ENCODE peak calls at places on chromosome 9, in eight cellular contexts. One of them, this sample, is unnamed.

GRCh38 chr9:115733736-115734135 is 419.9 kb upstream of the PAPPA start:
- DNase-seq in HCT116: no peak
- DNase-seq in psoas muscle: no peak
- DNase-seq in CD4-positive, alpha-beta T cell: no peak
- DNase-seq in IMR-90: no peak
- DNase-seq in brain microvascular endothelial cell: no peak
- DNase-seq in left ventricle myocardium inferior: no peak
- DNase-seq in cardiac muscle cell: peak; percentile 35
- DNase-seq in this sample: no peak

GRCh38 chr9:134492281-134492691 is 149.3 kb upstream of the COL5A1 start:
- DNase-seq in HCT116: no peak
- DNase-seq in psoas muscle: no peak
- DNase-seq in CD4-positive, alpha-beta T cell: no peak
- DNase-seq in IMR-90: peak; percentile 91
- DNase-seq in brain microvascular endothelial cell: peak; percentile 23
- DNase-seq in left ventricle myocardium inferior: peak; percentile 69
- DNase-seq in cardiac muscle cell: peak; percentile 98
- DNase-seq in this sample: no peak

GRCh38 chr9:120104771-120105170 is 475.2 kb downstream of the CDK5RAP2 start:
- DNase-seq in HCT116: no peak
- DNase-seq in psoas muscle: no peak
- DNase-seq in CD4-positive, alpha-beta T cell: no peak
- DNase-seq in IMR-90: no peak
- DNase-seq in brain microvascular endothelial cell: no peak
- DNase-seq in left ventricle myocardium inferior: no peak
- DNase-seq in cardiac muscle cell: no peak
- DNase-seq in this sample: no peak

GRCh38 chr9:110650261-110650660 is 18.3 kb upstream of the MUSK start:
- DNase-seq in HCT116: no peak
- DNase-seq in psoas muscle: no peak
- DNase-seq in CD4-positive, alpha-beta T cell: no peak
- DNase-seq in IMR-90: peak; percentile 93
- DNase-seq in brain microvascular endothelial cell: peak; percentile 45
- DNase-seq in left ventricle myocardium inferior: no peak
- DNase-seq in cardiac muscle cell: peak; percentile 18
- DNase-seq in this sample: no peak

GRCh38 chr9:84404095-84404686 is 63.6 kb upstream of the SLC28A3 start:
- DNase-seq in HCT116: peak; percentile 8
- DNase-seq in psoas muscle: no peak
- DNase-seq in CD4-positive, alpha-beta T cell: no peak
- DNase-seq in IMR-90: no peak
- DNase-seq in brain microvascular endothelial cell: no peak
- DNase-seq in left ventricle myocardium inferior: no peak
- DNase-seq in cardiac muscle cell: peak; percentile 30
- DNase-seq in this sample: no peak

GRCh38 chr9:114855488-114855887 is 49.6 kb upstream of the TNFSF15 start:
- DNase-seq in HCT116: no peak
- DNase-seq in psoas muscle: no peak
- DNase-seq in CD4-positive, alpha-beta T cell: no peak
- DNase-seq in IMR-90: peak; percentile 12
- DNase-seq in brain microvascular endothelial cell: no peak
- DNase-seq in left ventricle myocardium inferior: no peak
- DNase-seq in cardiac muscle cell: peak; percentile 23
- DNase-seq in this sample: no peak

GRCh38 chr9:2427016-2427891 is 194.3 kb upstream of the VLDLR start:
- DNase-seq in HCT116: no peak
- DNase-seq in psoas muscle: no peak
- DNase-seq in CD4-positive, alpha-beta T cell: no peak
- DNase-seq in IMR-90: no peak
- DNase-seq in brain microvascular endothelial cell: no peak
- DNase-seq in left ventricle myocardium inferior: peak; percentile 56
- DNase-seq in cardiac muscle cell: no peak
- DNase-seq in this sample: no peak

GRCh38 chr9:116137581-116137980 is 16.0 kb upstream of the PAPPA start:
- DNase-seq in HCT116: no peak
- DNase-seq in psoas muscle: no peak
- DNase-seq in CD4-positive, alpha-beta T cell: no peak
- DNase-seq in IMR-90: no peak
- DNase-seq in brain microvascular endothelial cell: no peak
- DNase-seq in left ventricle myocardium inferior: no peak
- DNase-seq in cardiac muscle cell: no peak
- DNase-seq in this sample: no peak

GRCh38 chr9:13023498-13023897 is 248.7 kb downstream of the LURAP1L start:
- DNase-seq in HCT116: no peak
- DNase-seq in psoas muscle: no peak
- DNase-seq in CD4-positive, alpha-beta T cell: no peak
- DNase-seq in IMR-90: peak; percentile 2
- DNase-seq in brain microvascular endothelial cell: peak; percentile 34
- DNase-seq in left ventricle myocardium inferior: no peak
- DNase-seq in cardiac muscle cell: no peak
- DNase-seq in this sample: peak; percentile 80

GRCh38 chr9:99353408-99353807 is 131.3 kb downstream of the SEC61B start:
- DNase-seq in HCT116: no peak
- DNase-seq in psoas muscle: no peak
- DNase-seq in CD4-positive, alpha-beta T cell: no peak
- DNase-seq in IMR-90: peak; percentile 98
- DNase-seq in brain microvascular endothelial cell: peak; percentile 90
- DNase-seq in left ventricle myocardium inferior: no peak
- DNase-seq in cardiac muscle cell: peak; percentile 91
- DNase-seq in this sample: no peak

GRCh38 chr9:7394007-7394774 is 405.4 kb downstream of the DMAC1 start:
- DNase-seq in HCT116: no peak
- DNase-seq in psoas muscle: no peak
- DNase-seq in CD4-positive, alpha-beta T cell: no peak
- DNase-seq in IMR-90: no peak
- DNase-seq in brain microvascular endothelial cell: no peak
- DNase-seq in left ventricle myocardium inferior: no peak
- DNase-seq in cardiac muscle cell: no peak
- DNase-seq in this sample: no peak

GRCh38 chr9:110650991-110651411 is 17.6 kb upstream of the MUSK start:
- DNase-seq in HCT116: no peak
- DNase-seq in psoas muscle: no peak
- DNase-seq in CD4-positive, alpha-beta T cell: no peak
- DNase-seq in IMR-90: peak; percentile 99
- DNase-seq in brain microvascular endothelial cell: peak; percentile 92
- DNase-seq in left ventricle myocardium inferior: no peak
- DNase-seq in cardiac muscle cell: peak; percentile 79
- DNase-seq in this sample: no peak

DNA sequence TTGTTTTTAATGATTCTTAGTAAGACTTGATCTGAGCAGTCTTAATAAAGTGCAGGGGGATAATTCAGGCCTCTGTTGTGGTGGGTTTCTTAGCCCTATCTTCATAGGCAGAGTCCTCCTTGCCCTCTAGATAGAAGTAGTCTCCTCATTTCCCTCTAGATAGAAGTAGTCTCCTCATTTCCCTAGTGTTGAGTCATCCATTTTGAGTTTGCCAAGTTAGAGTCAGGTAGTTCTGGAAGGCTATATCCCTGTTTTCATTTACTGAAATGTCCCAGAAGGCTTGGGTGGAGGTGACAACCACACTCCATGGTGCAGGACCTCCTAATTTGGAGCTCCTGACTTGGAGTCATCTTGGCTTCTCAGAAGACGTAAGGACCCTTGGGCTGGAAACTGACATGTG is 384.6 kb downstream of the MLLT3 start:
- DNase-seq in HCT116: no peak
- DNase-seq in psoas muscle: no peak
- DNase-seq in CD4-positive, alpha-beta T cell: no peak
- DNase-seq in IMR-90: no peak
- DNase-seq in brain microvascular endothelial cell: no peak
- DNase-seq in left ventricle myocardium inferior: no peak
- DNase-seq in cardiac muscle cell: no peak
- DNase-seq in this sample: no peak
- H3K27ac ChIP-seq in HCT116: no peak overlapping the region
- H3K27ac ChIP-seq in psoas muscle: no peak overlapping the region
- H3K27ac ChIP-seq in CD4-positive, alpha-beta T cell: no peak overlapping the region
- H3K27ac ChIP-seq in IMR-90: no peak overlapping the region
- H3K27ac ChIP-seq in brain microvascular endothelial cell: no peak overlapping the region
- H3K27ac ChIP-seq in left ventricle myocardium inferior: no peak overlapping the region
- H3K27ac ChIP-seq in cardiac muscle cell: no peak overlapping the region
- H3K27ac ChIP-seq in this sample: peak overlapping the region; percentile 30

GRCh38 chr9:86660146-86660545 is 287.2 kb downstream of the GAS1 start:
- DNase-seq in HCT116: no peak
- DNase-seq in psoas muscle: no peak
- DNase-seq in CD4-positive, alpha-beta T cell: no peak
- DNase-seq in IMR-90: peak; percentile 94
- DNase-seq in brain microvascular endothelial cell: peak; percentile 80
- DNase-seq in left ventricle myocardium inferior: no peak
- DNase-seq in cardiac muscle cell: peak; percentile 78
- DNase-seq in this sample: peak; percentile 78

GRCh38 chr9:86655147-86655546 is 292.2 kb downstream of the GAS1 start:
- DNase-seq in HCT116: no peak
- DNase-seq in psoas muscle: no peak
- DNase-seq in CD4-positive, alpha-beta T cell: no peak
- DNase-seq in IMR-90: peak; percentile 19
- DNase-seq in brain microvascular endothelial cell: peak; percentile 35
- DNase-seq in left ventricle myocardium inferior: no peak
- DNase-seq in cardiac muscle cell: peak; percentile 35
- DNase-seq in this sample: no peak

GRCh38 chr9:86662890-86663468 is 284.3 kb downstream of the GAS1 start:
- DNase-seq in HCT116: no peak
- DNase-seq in psoas muscle: no peak
- DNase-seq in CD4-positive, alpha-beta T cell: no peak
- DNase-seq in IMR-90: no peak
- DNase-seq in brain microvascular endothelial cell: no peak
- DNase-seq in left ventricle myocardium inferior: no peak
- DNase-seq in cardiac muscle cell: no peak
- DNase-seq in this sample: no peak

GRCh38 chr9:86663905-86664304 is 283.4 kb downstream of the GAS1 start:
- DNase-seq in HCT116: no peak
- DNase-seq in psoas muscle: no peak
- DNase-seq in CD4-positive, alpha-beta T cell: no peak
- DNase-seq in IMR-90: no peak
- DNase-seq in brain microvascular endothelial cell: no peak
- DNase-seq in left ventricle myocardium inferior: no peak
- DNase-seq in cardiac muscle cell: no peak
- DNase-seq in this sample: no peak

DNA sequence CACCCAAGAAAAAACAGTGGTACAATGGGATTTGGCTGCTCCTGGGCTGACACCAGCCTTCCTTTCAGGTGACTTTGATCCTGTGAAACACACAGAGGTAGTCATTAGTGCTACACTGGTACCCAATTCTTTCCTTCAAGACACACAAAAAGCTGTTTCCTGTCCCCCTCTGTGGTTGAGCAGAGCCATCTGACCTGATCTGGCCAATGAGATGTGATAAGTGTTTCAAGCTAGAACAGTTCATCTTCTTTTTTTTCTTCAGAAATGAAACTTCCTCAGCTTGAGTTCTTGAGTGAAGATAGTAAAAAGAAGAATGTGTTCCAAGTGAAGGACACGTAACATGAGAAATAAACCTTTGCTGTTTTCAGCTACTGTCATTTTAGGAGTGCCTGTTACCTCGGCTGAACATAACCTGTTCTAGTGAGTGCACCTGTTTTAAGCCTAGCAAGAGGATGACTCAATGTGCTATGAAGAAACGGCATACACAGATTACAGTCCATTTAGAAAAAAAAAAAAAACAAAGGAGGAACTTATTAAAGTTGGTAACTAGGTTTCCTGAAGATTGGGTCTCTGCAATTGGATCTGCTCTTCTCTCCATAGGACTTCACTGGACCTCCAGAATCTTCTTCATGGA is 287.8 kb downstream of the GAS1 start:
- DNase-seq in HCT116: no peak
- DNase-seq in psoas muscle: no peak
- DNase-seq in CD4-positive, alpha-beta T cell: no peak
- DNase-seq in IMR-90: peak; percentile 19
- DNase-seq in brain microvascular endothelial cell: no peak
- DNase-seq in left ventricle myocardium inferior: no peak
- DNase-seq in cardiac muscle cell: no peak
- DNase-seq in this sample: no peak
- TF ChIP-seq CTCF in HCT116: no peak
- TF ChIP-seq CTCF in psoas muscle: no peak
- TF ChIP-seq CTCF in CD4-positive, alpha-beta T cell: no peak
- TF ChIP-seq CTCF in IMR-90: no peak
- TF ChIP-seq CTCF in brain microvascular endothelial cell: no peak
- TF ChIP-seq CTCF in left ventricle myocardium inferior: no peak
- TF ChIP-seq CTCF in cardiac muscle cell: no peak
- TF ChIP-seq CTCF in this sample: no peak

GRCh38 chr9:109315889-109316640 is 4.8 kb downstream of the EPB41L4B start:
- DNase-seq in HCT116: peak; percentile 92
- DNase-seq in psoas muscle: peak; percentile 90
- DNase-seq in CD4-positive, alpha-beta T cell: no peak
- DNase-seq in IMR-90: peak; percentile 18
- DNase-seq in brain microvascular endothelial cell: no peak
- DNase-seq in left ventricle myocardium inferior: peak; percentile 75
- DNase-seq in cardiac muscle cell: peak; percentile 53
- DNase-seq in this sample: peak; percentile 86

GRCh38 chr9:109317311-109317978 is 3.4 kb downstream of the EPB41L4B start:
- DNase-seq in HCT116: no peak
- DNase-seq in psoas muscle: no peak
- DNase-seq in CD4-positive, alpha-beta T cell: no peak
- DNase-seq in IMR-90: no peak
- DNase-seq in brain microvascular endothelial cell: no peak
- DNase-seq in left ventricle myocardium inferior: no peak
- DNase-seq in cardiac muscle cell: no peak
- DNase-seq in this sample: no peak

GRCh38 chr9:109314011-109314531 is 6.8 kb downstream of the EPB41L4B start:
- DNase-seq in HCT116: no peak
- DNase-seq in psoas muscle: no peak
- DNase-seq in CD4-positive, alpha-beta T cell: no peak
- DNase-seq in IMR-90: no peak
- DNase-seq in brain microvascular endothelial cell: no peak
- DNase-seq in left ventricle myocardium inferior: no peak
- DNase-seq in cardiac muscle cell: no peak
- DNase-seq in this sample: no peak

GRCh38 chr9:109313351-109313750 is 7.5 kb downstream of the EPB41L4B start:
- DNase-seq in HCT116: no peak
- DNase-seq in psoas muscle: no peak
- DNase-seq in CD4-positive, alpha-beta T cell: no peak
- DNase-seq in IMR-90: no peak
- DNase-seq in brain microvascular endothelial cell: no peak
- DNase-seq in left ventricle myocardium inferior: no peak
- DNase-seq in cardiac muscle cell: no peak
- DNase-seq in this sample: no peak

DNA sequence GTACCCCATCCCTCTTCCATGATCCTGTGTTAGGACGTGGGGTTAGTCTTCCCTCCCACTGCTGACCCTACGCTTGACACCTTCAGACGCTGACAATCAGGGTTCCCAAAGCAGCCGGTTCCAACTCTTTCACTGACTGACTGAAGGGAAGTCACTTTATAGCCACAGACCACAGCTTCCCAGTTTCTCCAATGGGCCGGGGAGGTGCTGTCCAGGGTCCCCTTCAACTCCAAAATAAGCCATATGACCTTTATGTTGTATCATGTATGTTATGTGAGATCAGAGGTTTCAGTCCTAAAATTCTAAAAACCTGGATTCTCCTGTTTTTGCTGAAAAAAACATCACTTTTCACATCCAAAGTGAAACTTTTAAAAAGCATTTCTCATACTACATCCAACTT is 5.4 kb downstream of the EPB41L4B start:
- DNase-seq in HCT116: no peak
- DNase-seq in psoas muscle: no peak
- DNase-seq in CD4-positive, alpha-beta T cell: no peak
- DNase-seq in IMR-90: no peak
- DNase-seq in brain microvascular endothelial cell: no peak
- DNase-seq in left ventricle myocardium inferior: no peak
- DNase-seq in cardiac muscle cell: no peak
- DNase-seq in this sample: no peak
- H3K27ac ChIP-seq in HCT116: no peak overlapping the region
- H3K27ac ChIP-seq in psoas muscle: no peak overlapping the region
- H3K27ac ChIP-seq in CD4-positive, alpha-beta T cell: no peak overlapping the region
- H3K27ac ChIP-seq in IMR-90: no peak overlapping the region
- H3K27ac ChIP-seq in brain microvascular endothelial cell: no peak overlapping the region
- H3K27ac ChIP-seq in left ventricle myocardium inferior: peak overlapping the region; percentile 83
- H3K27ac ChIP-seq in cardiac muscle cell: no peak overlapping the region
- H3K27ac ChIP-seq in this sample: no peak overlapping the region

GRCh38 chr9:89171693-89172092 is 6.9 kb downstream of the SHC3 start:
- DNase-seq in HCT116: no peak
- DNase-seq in psoas muscle: no peak
- DNase-seq in CD4-positive, alpha-beta T cell: no peak
- DNase-seq in IMR-90: no peak
- DNase-seq in brain microvascular endothelial cell: no peak
- DNase-seq in left ventricle myocardium inferior: no peak
- DNase-seq in cardiac muscle cell: no peak
- DNase-seq in this sample: no peak
- TF ChIP-seq CTCF in HCT116: no peak
- TF ChIP-seq CTCF in psoas muscle: no peak
- TF ChIP-seq CTCF in CD4-positive, alpha-beta T cell: no peak
- TF ChIP-seq CTCF in IMR-90: no peak
- TF ChIP-seq CTCF in brain microvascular endothelial cell: peak; percentile 21
- TF ChIP-seq CTCF in left ventricle myocardium inferior: no peak
- TF ChIP-seq CTCF in cardiac muscle cell: no peak
- TF ChIP-seq CTCF in this sample: peak; percentile 33